ENCODE peak calls at places on chromosome 18, in eight cellular contexts. N is left cardiac atrium; V is heart right ventricle; E is activated CD8-positive, alpha-beta T cell treated with anti-CD3 and anti-CD28 coated beads for 36 hours; Q is hepatic stellate cell; D is DMS 273 treated with DMSO at 0.1 percent for 48 hours; C is mammary epithelial cell; O is NCI-H2081. B is an unnamed sample.

GRCh38 chr18:55588876-55589595 is 1.0 kb upstream of the TCF4 start:
- DNase-seq in O (no peak), D (no peak), Q (no peak), V (no peak), C (peak; percentile 10), E (no peak), N (no peak), B (no peak)

GRCh38 chr18:48589797-48590519 is 51.1 kb downstream of the CTIF start:
- DNase-seq in O (no peak), Q (peak; percentile 36), E (no peak), D (peak; percentile 49), N (peak; percentile 73), C (no peak), V (peak; percentile 75), B (no peak)

GRCh38 chr18:29313312-29313711 is 1136.4 kb upstream of the CDH2 start:
- DNase-seq in V (no peak), O (no peak), C (no peak), N (no peak), Q (no peak), D (no peak), E (no peak), B (no peak)

GRCh38 chr18:13378150-13378549 is 159.6 kb downstream of the LDLRAD4 start:
- DNase-seq in Q (no peak), O (no peak), C (no peak), D (no peak), N (no peak), V (no peak), E (peak; percentile 21), B (no peak)

GRCh38 chr18:55735199-55735855 is 147.3 kb upstream of the TCF4 start:
- DNase-seq in E (no peak), C (peak; percentile 32), V (no peak), Q (no peak), N (no peak), O (no peak), D (no peak), B (no peak)

GRCh38 chr18:48868468-48869466 is 82.0 kb downstream of the SMAD7 start:
- DNase-seq in N (peak; percentile 21), E (peak; percentile 81), Q (peak; percentile 32), D (no peak), O (no peak), C (peak; percentile 5), V (no peak), B (peak; percentile 62)

GRCh38 chr18:28088477-28088876 is 88.5 kb downstream of the CDH2 start:
- DNase-seq in C (no peak), Q (no peak), D (no peak), V (no peak), N (no peak), E (no peak), O (no peak), B (no peak)

GRCh38 chr18:41719808-41720207 is 235.2 kb upstream of the PIK3C3 start:
- DNase-seq in Q (no peak), C (no peak), N (no peak), V (no peak), O (no peak), D (no peak), E (no peak), B (no peak)

GRCh38 chr18:57659463-57660102 is 37.9 kb upstream of the NARS1 start:
- DNase-seq in D (no peak), V (no peak), O (no peak), E (no peak), Q (no peak), N (no peak), C (no peak), B (no peak)

B was measured in lower lobe of right lung.